ENCODE peak calls at places on chromosomes 2 and 18, in four cellular contexts. Z, B, U and T are unnamed samples.

GRCh38 chr18:58230438-58231179 is 186.6 kb downstream of the NEDD4L start:
- DNase-seq in U (no peak), Z (peak), B (no peak), T (no peak)

GRCh38 chr2:85888020-85888744 is 608 bp downstream of the ST3GAL5 start:
- DNase-seq in U (no peak), Z (no peak), B (no peak), T (peak)

GRCh38 chr2:86372641-86373502 is 35.4 kb upstream of the REEP1 start:
- DNase-seq in B (no peak), U (peak), Z (peak), T (peak)

GRCh38 chr18:60053747-60054304 is 154.0 kb downstream of the PMAIP1 start:
- DNase-seq in U (peak), Z (peak), B (peak), T (no peak)

GRCh38 chr18:51363384-51363783 is 165.9 kb upstream of the MEX3C start:
- DNase-seq in U (no peak), Z (no peak), B (no peak), T (no peak)

GRCh38 chr2:50443868-50444267 is 588.1 kb downstream of the NRXN1 start:
- DNase-seq in U (no peak), Z (no peak), B (no peak), T (no peak)

GRCh38 chr2:128591841-128592822 is 273.5 kb upstream of the HS6ST1 start:
- DNase-seq in U (no peak), Z (no peak), B (no peak), T (no peak)

GRCh38 chr2:187497858-187498463 is 49.9 kb upstream of the CALCRL start:
- DNase-seq in B (no peak), U (no peak), Z (peak), T (no peak)

GRCh38 chr2:29518010-29518409 is 402.8 kb downstream of the CLIP4 start:
- DNase-seq in Z (no peak), U (no peak), B (no peak), T (peak)

DNA sequence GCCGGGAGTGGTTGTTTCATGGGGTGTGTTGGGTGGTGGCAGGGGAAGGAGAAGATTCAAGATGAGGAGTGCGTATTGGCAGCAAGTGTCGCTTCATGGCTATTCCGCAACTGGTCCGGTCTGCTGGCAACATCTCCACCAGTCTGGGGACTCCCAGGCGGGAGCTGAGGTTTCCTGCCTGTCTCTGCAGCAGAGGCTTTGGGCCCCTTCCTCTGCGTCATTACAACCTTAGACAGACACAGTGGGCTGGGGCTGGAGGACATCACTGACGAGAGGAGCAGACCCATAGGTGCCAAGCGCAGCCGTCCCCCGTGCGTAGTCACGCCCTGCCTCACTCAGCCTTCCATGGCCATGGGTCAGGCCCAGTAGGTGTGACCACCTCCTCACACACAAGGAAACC is 64.0 kb upstream of the MCFD2 start:
- DNase-seq in U (no peak), B (no peak), Z (no peak), T (no peak)
- TF ChIP-seq ELF1 in U (no peak), B (no peak), Z (no peak), T (no peak)

GRCh38 chr18:46449499-46449898 is 207.5 kb downstream of the LOXHD1 start:
- DNase-seq in Z (no peak), B (no peak), U (no peak), T (no peak)
- TF ChIP-seq ELF1 in Z (no peak), B (no peak), U (no peak), T (no peak)

GRCh38 chr2:11676640-11677039 is 6.6 kb upstream of the NTSR2 start:
- DNase-seq in B (no peak), U (no peak), Z (no peak), T (no peak)
- TF ChIP-seq ELF1 in B (no peak), U (no peak), Z (no peak), T (no peak)

DNA sequence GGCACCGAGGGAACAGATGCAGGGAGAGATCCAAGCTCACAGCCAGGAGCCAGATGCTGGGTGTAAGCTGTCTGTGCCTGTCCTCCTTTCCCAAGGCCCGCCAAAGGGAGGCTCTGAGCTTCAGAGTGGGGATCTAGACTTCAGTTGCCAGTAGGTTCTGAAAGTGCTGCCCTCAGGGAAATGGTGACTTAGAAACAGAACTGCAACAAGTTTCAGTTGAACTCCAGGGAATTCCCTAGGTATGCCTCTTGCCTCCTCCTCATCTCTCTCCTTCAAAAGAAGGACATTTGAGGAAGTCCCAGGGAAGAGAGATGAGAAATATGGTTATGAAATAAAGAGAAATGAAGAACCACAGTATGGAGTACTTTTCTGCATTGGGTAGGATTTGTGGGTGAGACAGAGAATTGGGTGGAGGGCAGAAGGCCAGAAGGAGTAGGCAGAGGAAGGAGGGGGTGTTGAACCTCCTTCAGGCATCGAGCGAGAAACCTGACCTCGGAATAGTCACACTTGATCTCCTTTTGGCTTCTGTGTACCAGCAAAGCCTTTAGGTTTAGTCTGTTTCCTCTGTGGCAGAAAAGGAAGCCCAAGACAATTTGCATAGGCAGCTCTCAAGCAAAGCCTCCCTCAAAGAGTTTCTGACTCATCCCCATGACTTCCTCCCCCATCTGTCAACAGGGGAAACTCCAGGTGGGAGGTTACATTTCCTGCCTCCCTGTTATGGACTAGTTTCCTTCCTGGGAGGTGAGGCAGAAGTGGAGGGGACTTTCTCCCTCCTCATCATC is 45.7 kb downstream of the QPCT start:
- DNase-seq in Z (peak), B (peak), U (peak), T (no peak)
- TF ChIP-seq ELF1 in Z (no peak), B (no peak), U (no peak), T (peak)

GRCh38 chr18:39274535-39274934 is 1708.9 kb upstream of the CELF4 start:
- DNase-seq in Z (no peak), U (no peak), B (no peak), T (no peak)
- TF ChIP-seq ELF1 in Z (no peak), U (no peak), B (no peak), T (no peak)

GRCh38 chr18:13335903-13336302 is 117.3 kb downstream of the LDLRAD4 start:
- DNase-seq in B (no peak), U (no peak), Z (no peak), T (no peak)

GRCh38 chr18:13338318-13338717 is 119.8 kb downstream of the LDLRAD4 start:
- DNase-seq in Z (no peak), U (peak), B (no peak), T (no peak)

GRCh38 chr18:13337369-13337768 is 118.8 kb downstream of the LDLRAD4 start:
- DNase-seq in U (no peak), B (no peak), Z (no peak), T (no peak)

GRCh38 chr18:13332874-13333273 is 114.3 kb downstream of the LDLRAD4 start:
- DNase-seq in Z (no peak), U (no peak), B (no peak), T (no peak)
- TF ChIP-seq ELF1 in Z (no peak), U (no peak), B (no peak), T (no peak)

DNA sequence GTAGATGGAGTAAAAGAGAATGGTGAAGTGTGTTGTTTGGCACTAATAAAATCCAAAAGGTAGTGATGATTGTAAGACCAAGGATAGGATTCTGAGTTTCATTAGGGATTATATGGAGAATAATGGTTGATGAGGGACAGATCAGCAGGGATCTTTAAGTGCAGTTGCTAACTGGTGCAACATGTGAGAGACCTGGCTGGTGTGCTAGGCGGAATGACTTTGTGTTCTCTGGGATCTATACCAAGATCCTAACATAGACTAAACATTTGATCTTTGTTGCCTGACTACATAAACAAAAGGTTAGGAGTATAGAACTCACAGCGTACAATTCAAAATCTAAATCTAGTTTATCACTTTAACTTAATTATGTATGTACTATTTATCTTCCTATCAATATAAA is 135.4 kb downstream of the PTRHD1 start:
- DNase-seq in B (no peak), U (no peak), Z (no peak), T (no peak)
- TF ChIP-seq ELF1 in B (no peak), U (no peak), Z (no peak), T (no peak)

GRCh38 chr2:207854484-207855386 is 85.0 kb upstream of the FZD5 start:
- DNase-seq in B (no peak), Z (no peak), U (no peak), T (no peak)
- TF ChIP-seq ELF1 in B (no peak), Z (no peak), U (no peak), T (no peak)

GRCh38 chr18:77544792-77545191 is 295.1 kb downstream of the GALR1 start:
- DNase-seq in B (no peak), Z (no peak), U (no peak), T (no peak)
- TF ChIP-seq ELF1 in B (no peak), Z (no peak), U (no peak), T (no peak)